ENCODE peak calls at places on chromosomes 4 and X, in nine cellular contexts. One of them, this sample, is unnamed.
A peak's percentile ranks its signal among the peaks of the same experiment; 100 is the strongest.

GRCh38 chr4:161252520-161253141 is 911.2 kb downstream of the FSTL5 start:
- DNase-seq in ascending aorta: no peak
- DNase-seq in IMR-90: peak; percentile 0
- DNase-seq in mesenchymal stem cell: peak; percentile 33
- DNase-seq in T-helper 1 cell: no peak
- DNase-seq in cardiac fibroblast: peak; percentile 2
- DNase-seq in stimulated activated CD8-positive, alpha-beta memory T cell treated with anti-CD3 and anti-CD28 coated beads, Interleukin-15, amount 100 ng/mL, for 1 hour: no peak
- DNase-seq in A549: peak; percentile 39
- DNase-seq in NCI-H524 treated with DMSO at 0.1 percent for 48 hours: no peak
- DNase-seq in this sample: no peak

GRCh38 chrX:8867454-8867853 is 66.3 kb upstream of the FAM9A start:
- DNase-seq in IMR-90: peak; percentile 10
- DNase-seq in stimulated activated CD8-positive, alpha-beta memory T cell treated with anti-CD3 and anti-CD28 coated beads, Interleukin-15, amount 100 ng/mL, for 1 hour: no peak
- DNase-seq in cardiac fibroblast: no peak
- DNase-seq in NCI-H524 treated with DMSO at 0.1 percent for 48 hours: no peak
- DNase-seq in T-helper 1 cell: no peak
- DNase-seq in A549: no peak
- DNase-seq in mesenchymal stem cell: peak; percentile 36
- DNase-seq in ascending aorta: no peak
- DNase-seq in this sample: no peak

GRCh38 chr4:47623916-47624554 is 139.0 kb downstream of the ATP10D start:
- DNase-seq in ascending aorta: no peak
- DNase-seq in NCI-H524 treated with DMSO at 0.1 percent for 48 hours: no peak
- DNase-seq in IMR-90: peak; percentile 73
- DNase-seq in cardiac fibroblast: peak; percentile 63
- DNase-seq in stimulated activated CD8-positive, alpha-beta memory T cell treated with anti-CD3 and anti-CD28 coated beads, Interleukin-15, amount 100 ng/mL, for 1 hour: no peak
- DNase-seq in A549: no peak
- DNase-seq in T-helper 1 cell: no peak
- DNase-seq in mesenchymal stem cell: peak; percentile 30
- DNase-seq in this sample: no peak

GRCh38 chr4:127771535-127772275 is 10.4 kb upstream of the HSPA4L start:
- DNase-seq in A549: no peak
- DNase-seq in stimulated activated CD8-positive, alpha-beta memory T cell treated with anti-CD3 and anti-CD28 coated beads, Interleukin-15, amount 100 ng/mL, for 1 hour: no peak
- DNase-seq in IMR-90: no peak
- DNase-seq in NCI-H524 treated with DMSO at 0.1 percent for 48 hours: no peak
- DNase-seq in T-helper 1 cell: no peak
- DNase-seq in cardiac fibroblast: no peak
- DNase-seq in mesenchymal stem cell: no peak
- DNase-seq in ascending aorta: no peak
- DNase-seq in this sample: no peak

GRCh38 chr4:109548655-109549054 is 11.4 kb upstream of the MCUB start:
- DNase-seq in T-helper 1 cell: peak; percentile 16
- DNase-seq in NCI-H524 treated with DMSO at 0.1 percent for 48 hours: no peak
- DNase-seq in mesenchymal stem cell: peak; percentile 84
- DNase-seq in A549: no peak
- DNase-seq in ascending aorta: no peak
- DNase-seq in IMR-90: peak; percentile 92
- DNase-seq in cardiac fibroblast: peak; percentile 83
- DNase-seq in stimulated activated CD8-positive, alpha-beta memory T cell treated with anti-CD3 and anti-CD28 coated beads, Interleukin-15, amount 100 ng/mL, for 1 hour: no peak
- DNase-seq in this sample: no peak

GRCh38 chr4:120156115-120156718 is 89.6 kb upstream of the MAD2L1 start:
- DNase-seq in mesenchymal stem cell: peak; percentile 69
- DNase-seq in A549: peak; percentile 79
- DNase-seq in cardiac fibroblast: peak; percentile 86
- DNase-seq in NCI-H524 treated with DMSO at 0.1 percent for 48 hours: no peak
- DNase-seq in T-helper 1 cell: peak; percentile 60
- DNase-seq in IMR-90: peak; percentile 80
- DNase-seq in stimulated activated CD8-positive, alpha-beta memory T cell treated with anti-CD3 and anti-CD28 coated beads, Interleukin-15, amount 100 ng/mL, for 1 hour: no peak
- DNase-seq in ascending aorta: no peak
- DNase-seq in this sample: peak; percentile 38

GRCh38 chr4:121923306-121923705 is 28.6 kb downstream of the TRPC3 start:
- DNase-seq in NCI-H524 treated with DMSO at 0.1 percent for 48 hours: no peak
- DNase-seq in A549: no peak
- DNase-seq in mesenchymal stem cell: no peak
- DNase-seq in cardiac fibroblast: no peak
- DNase-seq in stimulated activated CD8-positive, alpha-beta memory T cell treated with anti-CD3 and anti-CD28 coated beads, Interleukin-15, amount 100 ng/mL, for 1 hour: no peak
- DNase-seq in IMR-90: no peak
- DNase-seq in ascending aorta: no peak
- DNase-seq in T-helper 1 cell: no peak
- DNase-seq in this sample: no peak

GRCh38 chrX:9390693-9391368 is 74.0 kb upstream of the TBL1X start:
- DNase-seq in mesenchymal stem cell: no peak
- DNase-seq in ascending aorta: no peak
- DNase-seq in T-helper 1 cell: no peak
- DNase-seq in NCI-H524 treated with DMSO at 0.1 percent for 48 hours: no peak
- DNase-seq in IMR-90: no peak
- DNase-seq in A549: no peak
- DNase-seq in cardiac fibroblast: no peak
- DNase-seq in stimulated activated CD8-positive, alpha-beta memory T cell treated with anti-CD3 and anti-CD28 coated beads, Interleukin-15, amount 100 ng/mL, for 1 hour: no peak
- DNase-seq in this sample: no peak

GRCh38 chr4:20464381-20464780 is 212.7 kb downstream of the SLIT2 start:
- DNase-seq in NCI-H524 treated with DMSO at 0.1 percent for 48 hours: no peak
- DNase-seq in mesenchymal stem cell: peak; percentile 15
- DNase-seq in T-helper 1 cell: no peak
- DNase-seq in stimulated activated CD8-positive, alpha-beta memory T cell treated with anti-CD3 and anti-CD28 coated beads, Interleukin-15, amount 100 ng/mL, for 1 hour: no peak
- DNase-seq in A549: no peak
- DNase-seq in IMR-90: peak; percentile 77
- DNase-seq in ascending aorta: no peak
- DNase-seq in cardiac fibroblast: peak; percentile 36
- DNase-seq in this sample: no peak

GRCh38 chr4:6761540-6762243 is 20.8 kb upstream of the KIAA0232 start:
- DNase-seq in A549: no peak
- DNase-seq in T-helper 1 cell: no peak
- DNase-seq in ascending aorta: no peak
- DNase-seq in mesenchymal stem cell: no peak
- DNase-seq in IMR-90: no peak
- DNase-seq in stimulated activated CD8-positive, alpha-beta memory T cell treated with anti-CD3 and anti-CD28 coated beads, Interleukin-15, amount 100 ng/mL, for 1 hour: peak; percentile 8
- DNase-seq in cardiac fibroblast: no peak
- DNase-seq in NCI-H524 treated with DMSO at 0.1 percent for 48 hours: no peak
- DNase-seq in this sample: no peak

GRCh38 chrX:123695242-123695641 is 37.6 kb downstream of the THOC2 start:
- DNase-seq in ascending aorta: no peak
- DNase-seq in T-helper 1 cell: no peak
- DNase-seq in A549: no peak
- DNase-seq in NCI-H524 treated with DMSO at 0.1 percent for 48 hours: no peak
- DNase-seq in cardiac fibroblast: no peak
- DNase-seq in stimulated activated CD8-positive, alpha-beta memory T cell treated with anti-CD3 and anti-CD28 coated beads, Interleukin-15, amount 100 ng/mL, for 1 hour: no peak
- DNase-seq in IMR-90: no peak
- DNase-seq in mesenchymal stem cell: no peak
- DNase-seq in this sample: no peak

GRCh38 chrX:54386314-54386713 is 28.5 kb upstream of the WNK3 start:
- DNase-seq in IMR-90: peak; percentile 25
- DNase-seq in cardiac fibroblast: no peak
- DNase-seq in NCI-H524 treated with DMSO at 0.1 percent for 48 hours: no peak
- DNase-seq in A549: no peak
- DNase-seq in mesenchymal stem cell: peak; percentile 0
- DNase-seq in T-helper 1 cell: no peak
- DNase-seq in ascending aorta: no peak
- DNase-seq in stimulated activated CD8-positive, alpha-beta memory T cell treated with anti-CD3 and anti-CD28 coated beads, Interleukin-15, amount 100 ng/mL, for 1 hour: no peak
- DNase-seq in this sample: no peak

GRCh38 chr4:168028568-168028967 is 63.8 kb upstream of the ANXA10 start:
- DNase-seq in IMR-90: peak; percentile 11
- DNase-seq in stimulated activated CD8-positive, alpha-beta memory T cell treated with anti-CD3 and anti-CD28 coated beads, Interleukin-15, amount 100 ng/mL, for 1 hour: no peak
- DNase-seq in T-helper 1 cell: no peak
- DNase-seq in cardiac fibroblast: peak; percentile 22
- DNase-seq in mesenchymal stem cell: no peak
- DNase-seq in A549: peak; percentile 37
- DNase-seq in NCI-H524 treated with DMSO at 0.1 percent for 48 hours: no peak
- DNase-seq in ascending aorta: no peak
- DNase-seq in this sample: no peak

GRCh38 chrX:134717698-134718328 is 59.5 kb upstream of the PLAC1 start:
- DNase-seq in A549: peak; percentile 56
- DNase-seq in IMR-90: peak; percentile 68
- DNase-seq in T-helper 1 cell: no peak
- DNase-seq in NCI-H524 treated with DMSO at 0.1 percent for 48 hours: no peak
- DNase-seq in mesenchymal stem cell: no peak
- DNase-seq in ascending aorta: no peak
- DNase-seq in stimulated activated CD8-positive, alpha-beta memory T cell treated with anti-CD3 and anti-CD28 coated beads, Interleukin-15, amount 100 ng/mL, for 1 hour: no peak
- DNase-seq in cardiac fibroblast: peak; percentile 36
- DNase-seq in this sample: no peak

GRCh38 chr4:83293305-83294046 is 8.9 kb upstream of the COQ2 start:
- DNase-seq in mesenchymal stem cell: no peak
- DNase-seq in NCI-H524 treated with DMSO at 0.1 percent for 48 hours: no peak
- DNase-seq in A549: no peak
- DNase-seq in IMR-90: no peak
- DNase-seq in T-helper 1 cell: no peak
- DNase-seq in cardiac fibroblast: no peak
- DNase-seq in stimulated activated CD8-positive, alpha-beta memory T cell treated with anti-CD3 and anti-CD28 coated beads, Interleukin-15, amount 100 ng/mL, for 1 hour: no peak
- DNase-seq in ascending aorta: no peak
- DNase-seq in this sample: no peak

GRCh38 chr4:5137927-5138326 is 86.6 kb downstream of the STK32B start:
- DNase-seq in stimulated activated CD8-positive, alpha-beta memory T cell treated with anti-CD3 and anti-CD28 coated beads, Interleukin-15, amount 100 ng/mL, for 1 hour: no peak
- DNase-seq in cardiac fibroblast: no peak
- DNase-seq in mesenchymal stem cell: no peak
- DNase-seq in NCI-H524 treated with DMSO at 0.1 percent for 48 hours: no peak
- DNase-seq in T-helper 1 cell: no peak
- DNase-seq in IMR-90: peak; percentile 17
- DNase-seq in A549: peak; percentile 64
- DNase-seq in ascending aorta: no peak
- DNase-seq in this sample: no peak

GRCh38 chr4:113447061-113447460 is 314.5 kb downstream of the CAMK2D start:
- DNase-seq in cardiac fibroblast: no peak
- DNase-seq in A549: no peak
- DNase-seq in T-helper 1 cell: no peak
- DNase-seq in NCI-H524 treated with DMSO at 0.1 percent for 48 hours: no peak
- DNase-seq in mesenchymal stem cell: peak; percentile 27
- DNase-seq in IMR-90: no peak
- DNase-seq in stimulated activated CD8-positive, alpha-beta memory T cell treated with anti-CD3 and anti-CD28 coated beads, Interleukin-15, amount 100 ng/mL, for 1 hour: no peak
- DNase-seq in ascending aorta: no peak
- DNase-seq in this sample: no peak

GRCh38 chr4:117385531-117385930 is 300.2 kb upstream of the TRAM1L1 start:
- DNase-seq in NCI-H524 treated with DMSO at 0.1 percent for 48 hours: no peak
- DNase-seq in stimulated activated CD8-positive, alpha-beta memory T cell treated with anti-CD3 and anti-CD28 coated beads, Interleukin-15, amount 100 ng/mL, for 1 hour: no peak
- DNase-seq in IMR-90: peak; percentile 67
- DNase-seq in T-helper 1 cell: no peak
- DNase-seq in ascending aorta: no peak
- DNase-seq in mesenchymal stem cell: no peak
- DNase-seq in A549: no peak
- DNase-seq in cardiac fibroblast: no peak
- DNase-seq in this sample: no peak

GRCh38 chr4:8709729-8710360 is 117.3 kb downstream of the CPZ start:
- DNase-seq in T-helper 1 cell: no peak
- DNase-seq in mesenchymal stem cell: no peak
- DNase-seq in cardiac fibroblast: no peak
- DNase-seq in stimulated activated CD8-positive, alpha-beta memory T cell treated with anti-CD3 and anti-CD28 coated beads, Interleukin-15, amount 100 ng/mL, for 1 hour: no peak
- DNase-seq in NCI-H524 treated with DMSO at 0.1 percent for 48 hours: no peak
- DNase-seq in A549: no peak
- DNase-seq in IMR-90: no peak
- DNase-seq in ascending aorta: no peak
- DNase-seq in this sample: no peak

GRCh38 chrX:57596109-57596870 is 4.5 kb downstream of the ZXDB start:
- DNase-seq in T-helper 1 cell: no peak
- DNase-seq in A549: no peak
- DNase-seq in stimulated activated CD8-positive, alpha-beta memory T cell treated with anti-CD3 and anti-CD28 coated beads, Interleukin-15, amount 100 ng/mL, for 1 hour: no peak
- DNase-seq in ascending aorta: no peak
- DNase-seq in IMR-90: no peak
- DNase-seq in mesenchymal stem cell: peak; percentile 16
- DNase-seq in cardiac fibroblast: no peak
- DNase-seq in NCI-H524 treated with DMSO at 0.1 percent for 48 hours: no peak
- DNase-seq in this sample: no peak

GRCh38 chr4:111945014-111945413 is 200.2 kb upstream of the FAM241A start:
- DNase-seq in T-helper 1 cell: no peak
- DNase-seq in IMR-90: no peak
- DNase-seq in A549: no peak
- DNase-seq in mesenchymal stem cell: peak; percentile 16
- DNase-seq in ascending aorta: no peak
- DNase-seq in cardiac fibroblast: no peak
- DNase-seq in NCI-H524 treated with DMSO at 0.1 percent for 48 hours: no peak
- DNase-seq in stimulated activated CD8-positive, alpha-beta memory T cell treated with anti-CD3 and anti-CD28 coated beads, Interleukin-15, amount 100 ng/mL, for 1 hour: no peak
- DNase-seq in this sample: no peak

GRCh38 chr4:139188648-139189416 is 11.8 kb upstream of the ELF2 start:
- DNase-seq in mesenchymal stem cell: no peak
- DNase-seq in cardiac fibroblast: peak; percentile 31
- DNase-seq in ascending aorta: no peak
- DNase-seq in stimulated activated CD8-positive, alpha-beta memory T cell treated with anti-CD3 and anti-CD28 coated beads, Interleukin-15, amount 100 ng/mL, for 1 hour: no peak
- DNase-seq in T-helper 1 cell: no peak
- DNase-seq in A549: no peak
- DNase-seq in IMR-90: no peak
- DNase-seq in NCI-H524 treated with DMSO at 0.1 percent for 48 hours: no peak
- DNase-seq in this sample: no peak

GRCh38 chr4:186643501-186644315 is 79.9 kb downstream of the FAT1 start:
- DNase-seq in NCI-H524 treated with DMSO at 0.1 percent for 48 hours: no peak
- DNase-seq in IMR-90: peak; percentile 89
- DNase-seq in T-helper 1 cell: no peak
- DNase-seq in cardiac fibroblast: peak; percentile 79
- DNase-seq in A549: peak; percentile 71
- DNase-seq in mesenchymal stem cell: peak; percentile 82
- DNase-seq in ascending aorta: no peak
- DNase-seq in stimulated activated CD8-positive, alpha-beta memory T cell treated with anti-CD3 and anti-CD28 coated beads, Interleukin-15, amount 100 ng/mL, for 1 hour: no peak
- DNase-seq in this sample: no peak

GRCh38 chr4:147388016-147388415 is 92.9 kb upstream of the EDNRA start:
- DNase-seq in A549: no peak
- DNase-seq in stimulated activated CD8-positive, alpha-beta memory T cell treated with anti-CD3 and anti-CD28 coated beads, Interleukin-15, amount 100 ng/mL, for 1 hour: no peak
- DNase-seq in mesenchymal stem cell: no peak
- DNase-seq in cardiac fibroblast: no peak
- DNase-seq in IMR-90: peak; percentile 50
- DNase-seq in NCI-H524 treated with DMSO at 0.1 percent for 48 hours: no peak
- DNase-seq in ascending aorta: no peak
- DNase-seq in T-helper 1 cell: no peak
- DNase-seq in this sample: no peak

GRCh38 chrX:618761-619450 is 11.7 kb upstream of the SHOX start:
- DNase-seq in cardiac fibroblast: no peak
- DNase-seq in IMR-90: no peak
- DNase-seq in NCI-H524 treated with DMSO at 0.1 percent for 48 hours: no peak
- DNase-seq in A549: no peak
- DNase-seq in ascending aorta: no peak
- DNase-seq in stimulated activated CD8-positive, alpha-beta memory T cell treated with anti-CD3 and anti-CD28 coated beads, Interleukin-15, amount 100 ng/mL, for 1 hour: no peak
- DNase-seq in mesenchymal stem cell: no peak
- DNase-seq in T-helper 1 cell: no peak
- DNase-seq in this sample: no peak

GRCh38 chr4:40314951-40315350 is 20.2 kb upstream of the CHRNA9 start:
- DNase-seq in A549: peak; percentile 49
- DNase-seq in NCI-H524 treated with DMSO at 0.1 percent for 48 hours: no peak
- DNase-seq in mesenchymal stem cell: no peak
- DNase-seq in stimulated activated CD8-positive, alpha-beta memory T cell treated with anti-CD3 and anti-CD28 coated beads, Interleukin-15, amount 100 ng/mL, for 1 hour: no peak
- DNase-seq in ascending aorta: no peak
- DNase-seq in T-helper 1 cell: no peak
- DNase-seq in IMR-90: no peak
- DNase-seq in cardiac fibroblast: no peak
- DNase-seq in this sample: no peak

GRCh38 chrX:1486177-1486576 is 33.5 kb upstream of the ASMTL start:
- DNase-seq in A549: no peak
- DNase-seq in mesenchymal stem cell: no peak
- DNase-seq in T-helper 1 cell: no peak
- DNase-seq in cardiac fibroblast: no peak
- DNase-seq in ascending aorta: no peak
- DNase-seq in NCI-H524 treated with DMSO at 0.1 percent for 48 hours: no peak
- DNase-seq in IMR-90: no peak
- DNase-seq in stimulated activated CD8-positive, alpha-beta memory T cell treated with anti-CD3 and anti-CD28 coated beads, Interleukin-15, amount 100 ng/mL, for 1 hour: no peak
- DNase-seq in this sample: no peak

This sample was measured in CD4-positive, alpha-beta memory T cell.